ENCODE peak calls at places on chromosomes 11 and 22, in ten cellular contexts. O is RWPE1; D is CD8-positive, alpha-beta T cell; X is brain microvascular endothelial cell; B is kidney epithelial cell; R is HepG2; E is GM10248; V is fibroblast of villous mesenchyme; W is tibial artery; T is fibroblast of mammary gland. G is an unnamed sample.

GRCh38 chr22:47548953-47549740 is 786.7 kb downstream of the TBC1D22A start:
- DNase-seq in O (no peak), W (no peak), T (no peak), E (no peak), X (no peak), D (no peak), B (no peak), V (no peak), R (no peak), G (no peak)

GRCh38 chr22:50261615-50262459 is at the start of gene MAPK12:
- DNase-seq in D (no peak), W (no peak), O (no peak), B (no peak), R (no peak), E (peak; percentile 83), V (peak; percentile 37), X (no peak), T (peak; percentile 9), G (peak; percentile 59)

GRCh38 chr11:68682531-68682931 is 1.8 kb upstream of the GAL start:
- DNase-seq in T (no peak), V (no peak), W (no peak), O (no peak), E (no peak), B (no peak), X (no peak), R (no peak), D (no peak), G (no peak)

GRCh38 chr22:30017375-30017774 is 62.9 kb upstream of the HORMAD2 start:
- DNase-seq in O (no peak), D (no peak), W (no peak), R (no peak), X (no peak), E (no peak), B (no peak), V (peak; percentile 30), T (peak; percentile 72), G (no peak)

GRCh38 chr22:30325065-30325720 is 1.5 kb downstream of the TBC1D10A start:
- DNase-seq in O (peak; percentile 77), X (peak; percentile 77), V (peak; percentile 97), D (no peak), T (peak; percentile 92), R (no peak), W (peak; percentile 84), B (no peak), E (no peak), G (no peak)

GRCh38 chr22:32695451-32695891 is 106.0 kb upstream of the TIMP3 start:
- DNase-seq in E (no peak), W (no peak), V (peak; percentile 91), T (peak; percentile 98), B (peak; percentile 29), O (peak; percentile 74), R (peak; percentile 87), X (peak; percentile 96), D (no peak), G (no peak)

GRCh38 chr11:90803781-90804180 is 580.9 kb upstream of the CHORDC1 start:
- DNase-seq in W (no peak), V (no peak), R (no peak), T (no peak), B (no peak), D (no peak), O (no peak), E (no peak), X (no peak), G (no peak)

GRCh38 chr11:110087820-110088534 is 5.2 kb upstream of the ZC3H12C start:
- DNase-seq in B (peak; percentile 70), V (peak; percentile 45), W (no peak), O (no peak), E (no peak), R (no peak), D (no peak), T (peak; percentile 79), X (peak; percentile 73), G (no peak)

GRCh38 chr22:19961201-19961580 is 19.6 kb upstream of the TXNRD2 start:
- DNase-seq in E (no peak), D (no peak), W (no peak), B (no peak), R (no peak), O (no peak), T (no peak), V (no peak), X (no peak), G (no peak)

GRCh38 chr11:66495401-66495844 is 15.0 kb upstream of the BBS1 start:
- DNase-seq in T (no peak), E (no peak), V (no peak), B (no peak), O (no peak), W (no peak), D (no peak), R (no peak), X (no peak), G (no peak)
- TF ChIP-seq CTCF in T (peak; percentile 17), E (no peak), V (no peak), B (peak; percentile 39), O (no peak), W (no peak), D (no peak), R (no peak), X (peak; percentile 41), G (no peak)

GRCh38 chr11:24496728-24497396 is at the start of gene LUZP2:
- DNase-seq in V (no peak), X (peak; percentile 18), B (no peak), T (no peak), O (peak; percentile 33), D (no peak), W (peak; percentile 64), E (no peak), R (no peak), G (no peak)
- TF ChIP-seq CTCF in V (no peak), X (no peak), B (peak; percentile 17), T (no peak), O (no peak), D (no peak), W (no peak), E (no peak), R (no peak), G (no peak)

GRCh38 chr11:19738124-19738523 is 25.5 kb downstream of the NAV2 start:
- DNase-seq in E (no peak), T (no peak), V (no peak), W (no peak), O (no peak), X (no peak), B (no peak), D (no peak), R (no peak), G (no peak)

GRCh38 chr11:19740586-19740985 is 27.9 kb downstream of the NAV2 start:
- DNase-seq in E (no peak), V (no peak), O (no peak), X (no peak), W (no peak), D (no peak), B (no peak), R (no peak), T (no peak), G (no peak)

GRCh38 chr11:19737575-19737974 is 24.9 kb downstream of the NAV2 start:
- DNase-seq in E (no peak), B (no peak), T (no peak), D (no peak), W (no peak), V (no peak), O (no peak), R (no peak), X (no peak), G (no peak)

GRCh38 chr11:19742595-19743292 is 30.1 kb downstream of the NAV2 start:
- DNase-seq in D (peak; percentile 60), B (no peak), T (peak; percentile 71), O (peak; percentile 53), W (peak; percentile 87), R (peak; percentile 52), E (peak; percentile 40), V (peak; percentile 76), X (peak; percentile 79), G (peak; percentile 72)

GRCh38 chr11:19739872-19740271 is 27.2 kb downstream of the NAV2 start:
- DNase-seq in D (no peak), R (peak; percentile 13), B (no peak), W (no peak), O (no peak), E (no peak), T (no peak), X (no peak), V (peak; percentile 11), G (no peak)
- TF ChIP-seq CTCF in D (no peak), R (no peak), B (peak; percentile 40), W (peak; percentile 29), O (no peak), E (no peak), T (peak; percentile 22), X (peak; percentile 75), V (peak; percentile 38), G (peak; percentile 30)

GRCh38 chr11:108115495-108116140 is 5.7 kb upstream of the ACAT1 start:
- DNase-seq in R (no peak), D (no peak), E (no peak), O (peak; percentile 72), V (peak; percentile 81), B (peak; percentile 85), X (peak; percentile 88), W (peak; percentile 95), T (peak; percentile 92), G (peak; percentile 85)

GRCh38 chr11:108122166-108122628 is 830 bp downstream of the ACAT1 start:
- DNase-seq in E (no peak), W (peak; percentile 68), V (peak; percentile 58), T (peak; percentile 61), D (no peak), R (no peak), O (no peak), B (no peak), X (peak; percentile 22), G (no peak)

GRCh38 chr11:108117746-108118371 is 3.5 kb upstream of the ACAT1 start:
- DNase-seq in W (no peak), R (peak; percentile 46), O (peak; percentile 44), B (peak; percentile 29), D (no peak), X (no peak), T (peak; percentile 77), V (peak; percentile 67), E (peak; percentile 32), G (no peak)

GRCh38 chr11:108125126-108125525 is 3.8 kb downstream of the ACAT1 start:
- DNase-seq in R (no peak), T (no peak), X (no peak), D (no peak), E (no peak), V (no peak), O (no peak), W (no peak), B (no peak), G (no peak)

GRCh38 chr11:108121274-108122155 is at the start of gene ACAT1:
- DNase-seq in R (peak; percentile 91), D (peak; percentile 98), E (peak; percentile 94), X (peak; percentile 85), T (peak; percentile 86), V (peak; percentile 90), B (peak; percentile 44), W (peak; percentile 99), O (peak; percentile 84), G (peak; percentile 98)
- TF ChIP-seq CTCF in R (peak; percentile 45), D (no peak), E (no peak), X (peak; percentile 33), T (no peak), V (peak; percentile 26), B (peak; percentile 11), W (peak; percentile 35), O (no peak), G (peak; percentile 51)

GRCh38 chr11:45804806-45805304 is at the start of gene SLC35C1:
- DNase-seq in D (peak; percentile 97), O (peak; percentile 93), R (peak; percentile 88), E (peak; percentile 99), W (peak; percentile 98), X (peak; percentile 91), V (peak; percentile 95), T (peak; percentile 88), B (peak; percentile 75), G (peak; percentile 97)
- TF ChIP-seq CTCF in D (no peak), O (no peak), R (peak; percentile 39), E (peak; percentile 11), W (no peak), X (no peak), V (no peak), T (no peak), B (no peak), G (peak; percentile 11)